ENCODE peak calls at places on chromosomes 12 and 14, in five cellular contexts. One of them, this sample, is unnamed.

GRCh38 chr12:122975790-122976647 is 975 bp downstream of the OGFOD2 start:
- DNase-seq in breast epithelium: no peak
- DNase-seq in MCF 10A: no peak
- DNase-seq in right lobe of liver: no peak
- DNase-seq in tibial artery: peak
- DNase-seq in this sample: no peak

GRCh38 chr12:63302269-63302940 is 151.4 kb upstream of the AVPR1A start:
- DNase-seq in MCF 10A: no peak
- DNase-seq in breast epithelium: no peak
- DNase-seq in tibial artery: no peak
- DNase-seq in right lobe of liver: no peak
- DNase-seq in this sample: no peak

GRCh38 chr12:121287267-121287954 is 9.1 kb downstream of the CAMKK2 start:
- DNase-seq in right lobe of liver: peak
- DNase-seq in MCF 10A: peak
- DNase-seq in tibial artery: no peak
- DNase-seq in breast epithelium: no peak
- DNase-seq in this sample: no peak

GRCh38 chr12:1611775-1612174 is 17.3 kb upstream of the WNT5B start:
- DNase-seq in MCF 10A: no peak
- DNase-seq in breast epithelium: no peak
- DNase-seq in tibial artery: no peak
- DNase-seq in right lobe of liver: no peak
- DNase-seq in this sample: no peak

GRCh38 chr14:68873379-68873778 is 80.5 kb upstream of the ZFP36L1 start:
- DNase-seq in right lobe of liver: no peak
- DNase-seq in breast epithelium: no peak
- DNase-seq in MCF 10A: peak
- DNase-seq in tibial artery: peak
- DNase-seq in this sample: no peak

GRCh38 chr14:70882771-70883492 is 24.3 kb upstream of the PCNX1 start:
- DNase-seq in breast epithelium: no peak
- DNase-seq in tibial artery: no peak
- DNase-seq in MCF 10A: peak
- DNase-seq in right lobe of liver: no peak
- DNase-seq in this sample: no peak

GRCh38 chr12:131795688-131796410 is 32.3 kb upstream of the MMP17 start:
- DNase-seq in breast epithelium: peak
- DNase-seq in right lobe of liver: no peak
- DNase-seq in tibial artery: no peak
- DNase-seq in MCF 10A: no peak
- DNase-seq in this sample: no peak

GRCh38 chr12:6201199-6201608 is 1.0 kb downstream of the CD9 start:
- DNase-seq in right lobe of liver: no peak
- DNase-seq in breast epithelium: peak
- DNase-seq in tibial artery: no peak
- DNase-seq in MCF 10A: peak
- DNase-seq in this sample: no peak

GRCh38 chr12:95480230-95480629 is 6.3 kb downstream of the METAP2 start:
- DNase-seq in breast epithelium: no peak
- DNase-seq in right lobe of liver: no peak
- DNase-seq in MCF 10A: no peak
- DNase-seq in tibial artery: no peak
- DNase-seq in this sample: no peak

GRCh38 chr14:38309522-38310262 is 53.8 kb upstream of the CLEC14A start:
- DNase-seq in MCF 10A: no peak
- DNase-seq in breast epithelium: no peak
- DNase-seq in right lobe of liver: no peak
- DNase-seq in tibial artery: no peak
- DNase-seq in this sample: no peak

GRCh38 chr12:22656376-22656775 is 31.4 kb downstream of the ETNK1 start:
- DNase-seq in tibial artery: no peak
- DNase-seq in breast epithelium: no peak
- DNase-seq in right lobe of liver: no peak
- DNase-seq in MCF 10A: no peak
- DNase-seq in this sample: no peak

GRCh38 chr14:61108742-61109141 is 127.7 kb downstream of the SLC38A6 start:
- DNase-seq in right lobe of liver: no peak
- DNase-seq in breast epithelium: no peak
- DNase-seq in MCF 10A: no peak
- DNase-seq in tibial artery: no peak
- DNase-seq in this sample: no peak

GRCh38 chr14:61104358-61104757 is 123.3 kb downstream of the SLC38A6 start:
- DNase-seq in right lobe of liver: no peak
- DNase-seq in breast epithelium: no peak
- DNase-seq in tibial artery: no peak
- DNase-seq in MCF 10A: no peak
- DNase-seq in this sample: no peak

GRCh38 chr14:61107148-61107641 is 126.2 kb downstream of the SLC38A6 start:
- DNase-seq in right lobe of liver: no peak
- DNase-seq in tibial artery: no peak
- DNase-seq in breast epithelium: peak
- DNase-seq in MCF 10A: no peak
- DNase-seq in this sample: peak

GRCh38 chr14:61107896-61108295 is 126.9 kb downstream of the SLC38A6 start:
- DNase-seq in right lobe of liver: no peak
- DNase-seq in breast epithelium: no peak
- DNase-seq in MCF 10A: no peak
- DNase-seq in tibial artery: no peak
- DNase-seq in this sample: no peak

DNA sequence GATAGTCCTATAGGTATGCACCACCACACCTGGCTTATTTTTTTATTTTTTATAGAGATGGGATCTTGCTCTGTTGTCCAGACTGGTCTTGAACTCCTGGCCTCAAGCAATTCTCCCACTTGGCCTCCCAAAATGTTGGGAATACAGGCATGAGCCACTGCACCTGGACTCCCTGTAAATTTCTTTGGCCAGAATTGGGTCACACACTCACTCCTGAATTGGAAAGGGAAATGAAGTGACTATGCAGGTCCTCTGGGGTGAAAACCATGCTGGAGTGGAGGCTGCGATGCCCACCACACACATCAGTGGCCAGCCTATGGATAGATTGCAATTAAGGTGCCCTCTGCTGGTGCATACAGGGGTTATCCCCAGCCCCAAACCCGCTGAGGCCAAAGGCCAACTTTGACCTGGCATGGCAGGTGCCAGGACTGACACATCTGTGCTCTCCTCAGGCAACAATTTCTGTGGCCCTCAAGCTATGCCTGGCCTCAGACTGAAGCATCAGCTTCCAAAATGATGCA is 125.6 kb downstream of the SLC38A6 start:
- DNase-seq in MCF 10A: no peak
- DNase-seq in tibial artery: no peak
- DNase-seq in breast epithelium: no peak
- DNase-seq in right lobe of liver: no peak
- DNase-seq in this sample: no peak
- TF ChIP-seq CTCF in MCF 10A: peak
- TF ChIP-seq CTCF in tibial artery: no peak
- TF ChIP-seq CTCF in breast epithelium: no peak
- TF ChIP-seq CTCF in right lobe of liver: no peak
- TF ChIP-seq CTCF in this sample: no peak

DNA sequence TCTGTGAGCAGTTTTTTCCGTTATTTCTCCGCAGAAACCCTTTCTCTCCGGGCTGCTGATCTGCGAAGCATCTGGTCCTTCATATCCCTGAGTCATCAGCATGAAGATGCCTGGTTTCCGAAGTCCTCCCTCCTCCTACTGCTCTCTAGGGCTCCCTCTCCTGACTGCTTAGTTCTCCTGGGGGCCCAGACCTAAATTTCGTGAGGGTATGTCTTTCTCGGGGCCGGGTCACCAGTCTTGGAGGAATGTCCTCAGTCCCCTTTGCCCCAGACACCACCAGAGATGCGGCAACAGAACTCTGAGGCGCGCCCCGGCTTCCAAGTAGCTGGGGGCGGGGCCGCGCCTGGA is 622 bp upstream of the BICDL1 start:
- DNase-seq in breast epithelium: no peak
- DNase-seq in MCF 10A: no peak
- DNase-seq in tibial artery: no peak
- DNase-seq in right lobe of liver: no peak
- DNase-seq in this sample: no peak
- TF ChIP-seq CTCF in breast epithelium: no peak
- TF ChIP-seq CTCF in MCF 10A: peak
- TF ChIP-seq CTCF in tibial artery: no peak
- TF ChIP-seq CTCF in right lobe of liver: peak
- TF ChIP-seq CTCF in this sample: no peak

DNA sequence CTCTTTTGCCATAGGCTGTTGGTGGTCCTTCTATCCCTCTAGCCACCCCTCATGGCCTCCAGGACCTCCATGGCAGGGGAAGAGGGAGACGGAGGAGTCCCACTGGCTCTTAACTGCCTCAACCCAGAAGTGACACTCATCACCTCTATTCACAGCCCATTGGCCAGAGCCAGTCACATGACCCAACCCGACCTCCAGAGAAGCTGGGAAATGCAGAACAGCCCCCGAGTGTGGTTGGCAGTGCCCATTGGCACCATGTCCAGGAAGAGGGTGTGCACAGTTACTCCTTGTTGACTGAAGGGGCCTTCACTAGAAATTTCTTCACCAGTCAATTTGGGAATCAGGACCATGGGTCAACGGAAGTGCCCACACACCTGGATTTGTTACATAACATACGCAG is 17.0 kb upstream of the BCL11B start:
- DNase-seq in breast epithelium: no peak
- DNase-seq in MCF 10A: no peak
- DNase-seq in tibial artery: no peak
- DNase-seq in right lobe of liver: no peak
- DNase-seq in this sample: no peak
- TF ChIP-seq CTCF in breast epithelium: no peak
- TF ChIP-seq CTCF in MCF 10A: no peak
- TF ChIP-seq CTCF in tibial artery: no peak
- TF ChIP-seq CTCF in right lobe of liver: no peak
- TF ChIP-seq CTCF in this sample: no peak

DNA sequence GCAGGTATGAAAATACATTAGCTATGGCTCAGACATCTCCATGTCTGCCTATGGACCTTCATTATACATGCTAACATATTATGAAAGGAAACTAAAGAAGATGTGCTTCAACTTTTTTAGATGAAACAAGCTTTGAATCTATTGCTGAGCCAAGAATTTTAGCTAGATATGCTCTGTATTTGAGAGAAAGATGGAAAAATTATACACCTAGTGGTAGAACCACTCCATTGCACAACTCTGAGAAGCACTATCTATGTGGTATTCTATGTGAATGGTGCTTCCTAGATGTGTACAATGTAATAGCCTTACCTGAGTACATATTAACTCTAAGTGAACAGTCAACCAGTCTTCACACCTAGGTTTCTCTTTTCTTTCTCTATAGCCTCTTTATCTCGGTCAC is 17.3 kb downstream of the EPYC start:
- DNase-seq in breast epithelium: no peak
- DNase-seq in tibial artery: no peak
- DNase-seq in MCF 10A: no peak
- DNase-seq in right lobe of liver: no peak
- DNase-seq in this sample: no peak
- TF ChIP-seq CTCF in breast epithelium: no peak
- TF ChIP-seq CTCF in tibial artery: no peak
- TF ChIP-seq CTCF in MCF 10A: peak
- TF ChIP-seq CTCF in right lobe of liver: no peak
- TF ChIP-seq CTCF in this sample: no peak

GRCh38 chr12:17928708-17929366 is 161.2 kb downstream of the RERGL start:
- DNase-seq in MCF 10A: peak
- DNase-seq in right lobe of liver: no peak
- DNase-seq in breast epithelium: no peak
- DNase-seq in tibial artery: no peak
- DNase-seq in this sample: no peak
- TF ChIP-seq CTCF in MCF 10A: peak
- TF ChIP-seq CTCF in right lobe of liver: no peak
- TF ChIP-seq CTCF in breast epithelium: no peak
- TF ChIP-seq CTCF in tibial artery: no peak
- TF ChIP-seq CTCF in this sample: no peak

DNA sequence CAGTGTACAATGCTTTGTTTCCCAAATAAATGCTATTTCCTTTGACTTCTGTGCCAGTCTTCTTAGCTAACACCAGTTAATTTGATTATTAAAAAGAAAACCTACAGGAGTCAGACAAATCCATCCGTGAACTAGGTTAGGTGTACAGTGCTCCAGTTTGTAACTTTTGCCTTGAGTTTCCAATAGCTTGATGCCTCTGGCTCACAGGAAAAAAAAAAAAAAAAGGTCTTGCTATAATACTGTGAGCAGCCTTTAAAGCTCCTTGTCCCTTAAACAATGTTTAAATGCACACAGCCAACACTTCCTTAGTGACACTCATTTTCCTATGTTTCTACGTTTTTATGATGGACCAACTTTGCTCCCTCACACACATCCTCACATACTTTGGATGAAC is 71.8 kb upstream of the TMX1 start:
- DNase-seq in breast epithelium: no peak
- DNase-seq in MCF 10A: no peak
- DNase-seq in right lobe of liver: no peak
- DNase-seq in tibial artery: no peak
- DNase-seq in this sample: no peak
- TF ChIP-seq CTCF in breast epithelium: no peak
- TF ChIP-seq CTCF in MCF 10A: no peak
- TF ChIP-seq CTCF in right lobe of liver: no peak
- TF ChIP-seq CTCF in tibial artery: no peak
- TF ChIP-seq CTCF in this sample: no peak

GRCh38 chr12:9064815-9065606 is 50.7 kb downstream of the A2M start:
- DNase-seq in tibial artery: peak
- DNase-seq in MCF 10A: peak
- DNase-seq in breast epithelium: peak
- DNase-seq in right lobe of liver: peak
- DNase-seq in this sample: peak

GRCh38 chr12:9066755-9067433 is 48.8 kb downstream of the A2M start:
- DNase-seq in right lobe of liver: no peak
- DNase-seq in tibial artery: no peak
- DNase-seq in MCF 10A: no peak
- DNase-seq in breast epithelium: no peak
- DNase-seq in this sample: no peak

GRCh38 chr12:9065607-9065856 is 50.2 kb downstream of the A2M start:
- DNase-seq in breast epithelium: no peak
- DNase-seq in right lobe of liver: no peak
- DNase-seq in MCF 10A: no peak
- DNase-seq in tibial artery: no peak
- DNase-seq in this sample: no peak

GRCh38 chr12:9066183-9066623 is 49.5 kb downstream of the A2M start:
- DNase-seq in right lobe of liver: peak
- DNase-seq in MCF 10A: no peak
- DNase-seq in tibial artery: no peak
- DNase-seq in breast epithelium: no peak
- DNase-seq in this sample: no peak

DNA sequence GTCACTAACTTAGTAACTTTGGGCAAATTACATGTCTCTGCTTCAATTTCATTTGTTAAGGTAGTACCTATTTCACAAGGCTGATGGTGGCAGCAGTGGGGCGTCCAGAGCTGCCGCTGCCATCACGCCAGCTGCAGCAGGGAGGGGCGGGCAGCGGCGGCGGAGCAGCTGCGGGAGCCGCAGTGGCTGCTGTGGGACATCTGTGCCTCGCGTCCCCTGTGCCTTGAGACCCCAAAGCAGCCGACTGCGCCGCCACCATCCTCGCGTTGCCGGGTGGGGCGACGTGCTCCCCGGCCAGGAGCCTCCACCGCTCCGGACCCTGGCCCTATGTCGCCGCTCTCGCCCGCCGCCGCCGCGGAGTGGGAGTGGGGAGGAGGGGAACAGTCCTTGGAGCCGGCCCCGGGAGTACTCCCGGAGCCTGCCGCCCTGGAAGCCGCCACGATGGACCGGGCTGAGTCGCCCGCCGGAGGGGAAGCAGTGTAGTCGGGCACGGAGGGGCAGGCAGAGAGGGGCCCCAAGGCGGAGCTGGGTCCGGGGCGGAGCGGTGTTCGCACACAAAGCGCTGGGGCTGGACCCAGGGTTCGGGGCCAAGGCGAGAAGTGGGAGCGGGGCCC is 51.4 kb downstream of the A2M start:
- DNase-seq in right lobe of liver: peak
- DNase-seq in breast epithelium: peak
- DNase-seq in MCF 10A: peak
- DNase-seq in tibial artery: peak
- DNase-seq in this sample: peak
- TF ChIP-seq CTCF in right lobe of liver: peak
- TF ChIP-seq CTCF in breast epithelium: peak
- TF ChIP-seq CTCF in MCF 10A: peak
- TF ChIP-seq CTCF in tibial artery: peak
- TF ChIP-seq CTCF in this sample: peak

This sample was measured in left ventricle myocardium inferior.